ENCODE peak calls at places on chromosomes 2 and 18, in six cellular contexts. R, Q, U, L, B and F are unnamed samples. For H3K4me1 and H3K36me3, the result is how much of the 10 kb centered on the place peaks cover.

GRCh38 chr2:23669413-23670244 is 257.3 kb downstream of the ATAD2B start:
- DNase-seq in R (no peak), Q (peak), U (no peak), L (no peak), B (no peak), F (no peak)

GRCh38 chr2:2751715-2752315 is 420.7 kb upstream of the MYT1L start:
- DNase-seq in R (no peak), Q (no peak), U (no peak), L (no peak), B (no peak), F (no peak)

GRCh38 chr2:219178377-219179175 is 501 bp downstream of the RETREG2 start:
- DNase-seq in R (peak), Q (no peak), U (no peak), L (peak), B (no peak), F (peak)

GRCh38 chr2:223980397-223980735 is 23.1 kb downstream of the MRPL44 start:
- DNase-seq in R (no peak), Q (no peak), U (no peak), L (no peak), B (no peak), F (no peak)

GRCh38 chr2:237538901-237539300 is 27.5 kb upstream of the PRLH start:
- DNase-seq in R (no peak), Q (no peak), U (no peak), L (no peak), B (no peak), F (no peak)

GRCh38 chr18:13450289-13451207 is 232.0 kb downstream of the LDLRAD4 start:
- DNase-seq in R (no peak), Q (no peak), U (peak), L (peak), B (no peak), F (no peak)

GRCh38 chr2:215499330-215499729 is 63.5 kb upstream of the FN1 start:
- DNase-seq in R (no peak), Q (no peak), U (no peak), L (no peak), B (no peak), F (no peak)

GRCh38 chr2:190763901-190764514 is 115.1 kb downstream of the NAB1 start:
- DNase-seq in R (peak), Q (no peak), U (no peak), L (no peak), B (no peak), F (no peak)

GRCh38 chr2:29632018-29632417 is 289.4 kb downstream of the ALK start:
- DNase-seq in R (peak), Q (no peak), U (no peak), L (no peak), B (peak), F (no peak)

GRCh38 chr2:230473378-230473777 is 57.4 kb downstream of the SP100 start:
- DNase-seq in R (no peak), Q (no peak), U (no peak), L (peak), B (no peak), F (no peak)

GRCh38 chr2:2573205-2573604 is 242.1 kb upstream of the MYT1L start:
- DNase-seq in R (no peak), Q (no peak), U (no peak), L (no peak), B (no peak), F (no peak)

GRCh38 chr18:61823595-61823994 is 69.2 kb downstream of the RNF152 start:
- DNase-seq in R (no peak), Q (no peak), U (no peak), L (no peak), B (no peak), F (no peak)

GRCh38 chr2:162301151-162301804 is 17.2 kb downstream of the IFIH1 start:
- DNase-seq in R (peak), Q (no peak), U (no peak), L (peak), B (no peak), F (no peak)

GRCh38 chr2:43209204-43209717 is 17.1 kb downstream of the ZFP36L2 start:
- DNase-seq in R (no peak), Q (no peak), U (no peak), L (no peak), B (no peak), F (no peak)
- H3K4me1 ChIP-seq in R (under half), Q (under half), U (under half), L (under half), B (under half), F (under half)

DNA sequence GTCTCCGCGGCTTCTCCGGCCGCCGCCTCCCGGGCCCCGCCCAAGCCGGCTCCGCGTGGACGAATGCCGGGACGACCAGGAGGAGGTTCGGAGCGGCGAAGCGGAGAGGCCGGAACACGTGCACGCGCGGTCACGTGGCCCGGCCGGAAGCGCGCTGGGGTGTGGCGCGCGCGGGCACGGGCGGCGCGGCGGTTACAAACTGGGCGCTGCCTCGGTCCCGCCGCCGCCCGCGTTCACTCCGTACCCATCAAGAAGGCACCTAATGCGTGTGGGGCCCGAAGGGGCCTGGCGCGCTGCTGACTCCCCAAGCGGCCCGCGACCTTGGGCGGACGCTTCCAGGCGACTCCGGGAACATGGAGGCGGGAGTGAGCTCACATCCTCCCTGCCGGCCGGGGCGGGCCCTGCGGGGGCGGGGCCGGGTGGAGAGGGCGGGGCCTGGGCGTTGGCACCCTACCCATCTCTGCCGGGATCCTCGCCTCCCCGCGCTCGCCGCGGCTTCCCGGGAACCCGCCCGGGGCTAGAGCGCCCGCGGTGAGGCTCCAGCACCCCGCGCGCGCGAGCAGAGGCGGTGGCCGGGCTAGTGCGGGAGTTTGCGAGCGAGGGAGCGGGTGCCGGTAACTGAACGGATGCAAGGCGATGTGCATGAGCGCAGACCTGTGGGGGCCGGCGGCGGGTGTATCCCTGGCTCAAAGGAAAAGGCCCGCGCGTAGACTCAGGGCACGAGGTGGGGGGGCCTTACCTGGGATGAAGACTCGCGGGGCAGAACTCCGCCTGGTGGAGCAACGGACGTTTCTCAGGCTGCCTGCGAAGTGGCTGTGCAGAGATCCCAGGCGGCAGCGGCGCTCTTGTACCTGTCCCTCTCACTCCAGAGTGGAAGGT is at the start of gene TMEM185B:
- DNase-seq in R (peak), Q (peak), U (no peak), L (peak), B (peak), F (peak)
- TF ChIP-seq CTCF in R (peak), Q (peak), U (peak), L (peak), B (peak), F (no peak)

DNA sequence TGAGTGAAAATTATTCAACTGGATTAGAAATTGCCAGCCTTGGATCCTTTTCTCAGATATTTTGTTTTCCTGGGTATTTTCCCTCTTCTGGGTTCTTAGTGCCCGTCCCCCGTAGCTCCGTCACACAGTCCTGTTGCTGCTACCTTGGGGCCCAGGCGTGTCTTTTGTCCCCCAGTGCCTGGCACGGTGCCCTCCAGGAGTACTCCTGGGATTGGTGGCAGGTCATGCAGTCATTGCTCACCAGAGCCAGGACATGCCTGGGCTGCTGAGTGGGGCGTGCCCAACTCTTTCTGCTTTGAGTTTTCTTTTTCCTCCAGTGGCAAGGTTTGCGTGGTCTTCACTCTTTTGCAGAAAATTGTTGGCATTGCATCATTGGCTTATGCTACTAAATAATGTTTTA is 275.2 kb downstream of the AGAP1 start:
- DNase-seq in R (no peak), Q (no peak), U (no peak), L (no peak), B (no peak), F (no peak)
- H3K36me3 ChIP-seq in R (under half), Q (under half), U (under half), L (under half), B (under half), F (under half)

DNA sequence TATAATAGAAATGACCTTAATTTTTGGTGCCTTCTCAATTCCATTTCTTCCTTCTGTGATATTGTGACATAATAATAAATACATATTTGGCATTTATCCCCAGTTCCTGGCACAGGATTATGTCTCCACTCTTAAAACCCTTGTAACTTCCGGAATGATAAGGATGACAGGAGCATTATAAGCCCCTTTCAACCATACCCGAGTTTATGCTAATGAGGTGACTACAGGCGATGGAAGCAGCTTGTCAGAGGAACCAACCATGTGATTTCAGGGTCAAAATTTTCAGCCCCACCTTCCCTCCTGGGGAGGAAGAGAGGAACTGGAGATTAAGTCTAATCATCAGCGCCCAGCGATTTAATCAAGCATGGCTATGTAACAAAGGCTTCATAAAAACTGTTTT is 528.5 kb upstream of the CRIM1 start:
- DNase-seq in R (no peak), Q (no peak), U (no peak), L (no peak), B (no peak), F (no peak)
- H3K4me1 ChIP-seq in R (under half), Q (under half), U (under half), L (under half), B (under half), F (under half)

GRCh38 chr2:12048551-12048950 is 302.1 kb downstream of the LPIN1 start:
- DNase-seq in R (no peak), Q (no peak), U (no peak), L (peak), B (no peak), F (no peak)

GRCh38 chr2:12047761-12048160 is 301.3 kb downstream of the LPIN1 start:
- DNase-seq in R (no peak), Q (no peak), U (no peak), L (peak), B (no peak), F (no peak)

GRCh38 chr2:12051831-12052230 is 305.4 kb downstream of the LPIN1 start:
- DNase-seq in R (peak), Q (no peak), U (no peak), L (no peak), B (no peak), F (no peak)

GRCh38 chr2:12052771-12053170 is 306.3 kb downstream of the LPIN1 start:
- DNase-seq in R (peak), Q (no peak), U (no peak), L (no peak), B (no peak), F (no peak)

GRCh38 chr2:12050381-12050780 is 303.9 kb downstream of the LPIN1 start:
- DNase-seq in R (peak), Q (no peak), U (no peak), L (peak), B (no peak), F (no peak)
- TF ChIP-seq CTCF in R (peak), Q (no peak), U (no peak), L (peak), B (no peak), F (no peak)

GRCh38 chr2:69937968-69938367 is 23.1 kb downstream of the MXD1 start:
- DNase-seq in R (no peak), Q (no peak), U (no peak), L (no peak), B (no peak), F (no peak)
- H3K36me3 ChIP-seq in R (under half), Q (under half), U (under half), L (under half), B (half or more), F (under half)

GRCh38 chr2:157792345-157793052 is 83.6 kb downstream of the ACVR1 start:
- DNase-seq in R (peak), Q (no peak), U (no peak), L (no peak), B (no peak), F (peak)

GRCh38 chr2:157789161-157789720 is 86.9 kb downstream of the ACVR1 start:
- DNase-seq in R (no peak), Q (no peak), U (no peak), L (no peak), B (no peak), F (peak)

GRCh38 chr2:157790780-157791179 is 85.3 kb downstream of the ACVR1 start:
- DNase-seq in R (no peak), Q (no peak), U (no peak), L (no peak), B (no peak), F (peak)

GRCh38 chr2:157789933-157790511 is 86.1 kb downstream of the ACVR1 start:
- DNase-seq in R (no peak), Q (peak), U (no peak), L (no peak), B (no peak), F (peak)

DNA sequence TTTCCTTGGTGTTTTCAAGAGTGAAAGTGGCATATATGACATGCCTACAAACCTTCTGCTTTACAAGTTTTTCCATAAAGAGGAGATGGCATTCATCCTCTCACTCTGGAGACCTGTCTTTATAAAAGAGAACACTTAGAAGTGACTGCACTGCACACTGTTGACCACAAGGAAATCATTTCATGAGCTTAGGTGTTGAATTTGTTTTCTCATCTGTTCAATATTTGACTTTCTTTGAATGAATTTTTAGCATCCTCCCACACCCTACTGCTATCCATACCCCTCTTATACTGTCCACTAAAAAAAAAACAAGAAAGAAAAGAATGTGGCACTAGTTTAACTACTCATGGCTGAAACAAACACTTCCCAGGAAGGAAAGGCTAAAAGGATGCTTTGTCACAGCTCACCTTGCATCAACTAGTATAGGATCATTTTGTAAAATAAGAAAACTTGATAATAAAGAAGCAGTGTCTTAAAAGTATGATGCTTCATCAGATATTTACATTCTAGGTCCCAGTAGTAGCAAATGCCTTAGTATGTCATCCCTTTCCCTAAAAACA is 83.0 kb downstream of the ACVR1 start:
- DNase-seq in R (peak), Q (no peak), U (no peak), L (no peak), B (no peak), F (no peak)
- H3K4me1 ChIP-seq in R (under half), Q (under half), U (under half), L (under half), B (under half), F (half or more)